ENCODE peak calls at places on chromosomes 1 and 21, in ten cellular contexts. V is fibroblast of lung, M is keratinocyte, W is endothelial cell of umbilical vein, Q is RWPE2, C is astrocyte, F is left ventricle myocardium inferior, T is ascending aorta, B is right atrium auricular region, I is esophagus squamous epithelium. D is an unnamed sample.

GRCh38 chr1:183905497-183905896 is 100.6 kb downstream of the RGL1 start:
- DNase-seq in V (no peak), M (no peak), W (no peak), Q (no peak), C (no peak), F (no peak), T (no peak), B (no peak), I (no peak), D (peak; percentile 33)

GRCh38 chr1:87869563-87869962 is 540.9 kb downstream of the LMO4 start:
- DNase-seq in V (peak; percentile 60), M (no peak), W (peak; percentile 24), Q (no peak), C (peak; percentile 50), F (no peak), T (no peak), B (no peak), I (no peak), D (no peak)

GRCh38 chr1:150973826-150974579 is 632 bp downstream of the CERS2 start:
- DNase-seq in V (peak; percentile 30), M (no peak), W (peak; percentile 47), Q (no peak), C (no peak), F (peak; percentile 33), T (no peak), B (no peak), I (no peak), D (peak; percentile 54)

GRCh38 chr1:28160677-28161328 is 15.7 kb downstream of the PTAFR start:
- DNase-seq in V (peak; percentile 92), M (no peak), W (peak; percentile 89), Q (no peak), C (peak; percentile 91), F (no peak), T (no peak), B (no peak), I (no peak), D (no peak)

GRCh38 chr21:42002421-42002958 is 7.7 kb downstream of the ZBTB21 start:
- DNase-seq in V (peak; percentile 98), M (peak; percentile 67), W (no peak), Q (no peak), C (peak; percentile 97), F (no peak), T (no peak), B (no peak), I (no peak), D (no peak)

GRCh38 chr21:44013380-44014088 is 1.4 kb downstream of the TRAPPC10 start:
- DNase-seq in V (no peak), M (no peak), W (peak; percentile 37), Q (no peak), C (no peak), F (no peak), T (no peak), B (no peak), I (no peak), D (peak; percentile 16)

GRCh38 chr1:150912623-150913022 is 13.5 kb upstream of the SETDB1 start:
- DNase-seq in V (no peak), M (no peak), W (no peak), Q (no peak), C (no peak), F (no peak), T (no peak), B (no peak), I (no peak), D (no peak)

GRCh38 chr1:248009681-248010080 is 3.8 kb upstream of the OR2L5 start:
- DNase-seq in V (no peak), M (no peak), W (no peak), Q (no peak), C (no peak), F (no peak), T (no peak), B (no peak), I (no peak), D (no peak)

GRCh38 chr1:228986093-228986904 is 251.0 kb downstream of the RHOU start:
- DNase-seq in V (peak; percentile 27), M (no peak), W (no peak), Q (no peak), C (peak; percentile 19), F (peak; percentile 63), T (no peak), B (no peak), I (no peak), D (peak; percentile 89)

GRCh38 chr1:192311281-192311680 is 5.5 kb upstream of the RGS21 start:
- DNase-seq in V (peak; percentile 47), M (no peak), W (peak; percentile 84), Q (no peak), C (peak; percentile 27), F (no peak), T (no peak), B (no peak), I (no peak), D (no peak)

GRCh38 chr1:53044926-53045325 is 17.1 kb upstream of the PODN start:
- DNase-seq in V (no peak), M (no peak), W (no peak), Q (no peak), C (no peak), F (no peak), T (no peak), B (no peak), I (no peak), D (no peak)

GRCh38 chr1:119449964-119450363 is 35.0 kb downstream of the HSD3B2 start:
- DNase-seq in V (no peak), M (no peak), W (no peak), Q (no peak), C (no peak), F (no peak), T (no peak), B (no peak), I (no peak), D (no peak)

GRCh38 chr1:119452085-119452484 is 37.1 kb downstream of the HSD3B2 start:
- DNase-seq in V (no peak), M (no peak), W (no peak), Q (no peak), C (no peak), F (no peak), T (no peak), B (no peak), I (no peak), D (no peak)

GRCh38 chr1:119448112-119448511 is 33.2 kb downstream of the HSD3B2 start:
- DNase-seq in V (no peak), M (no peak), W (no peak), Q (no peak), C (no peak), F (no peak), T (no peak), B (no peak), I (no peak), D (no peak)

GRCh38 chr1:119451158-119451557 is 36.2 kb downstream of the HSD3B2 start:
- DNase-seq in V (no peak), M (no peak), W (no peak), Q (no peak), C (no peak), F (no peak), T (no peak), B (no peak), I (no peak), D (no peak)

GRCh38 chr1:119453021-119453420 is 38.1 kb downstream of the HSD3B2 start:
- DNase-seq in V (peak; percentile 86), M (no peak), W (no peak), Q (no peak), C (peak; percentile 79), F (no peak), T (no peak), B (no peak), I (no peak), D (peak; percentile 59)
- H3K4me1 ChIP-seq in V (no peaks in the 10 kb centered on the region), M (peaks cover 16% of the 10 kb centered on the region), W (no peaks in the 10 kb centered on the region), Q (peaks cover 6% of the 10 kb centered on the region), C (no peaks in the 10 kb centered on the region), F (peaks cover 5% of the 10 kb centered on the region), T (no peaks in the 10 kb centered on the region), B (peaks cover 4% of the 10 kb centered on the region), I (no peaks in the 10 kb centered on the region), D (peaks cover 10% of the 10 kb centered on the region)

DNA sequence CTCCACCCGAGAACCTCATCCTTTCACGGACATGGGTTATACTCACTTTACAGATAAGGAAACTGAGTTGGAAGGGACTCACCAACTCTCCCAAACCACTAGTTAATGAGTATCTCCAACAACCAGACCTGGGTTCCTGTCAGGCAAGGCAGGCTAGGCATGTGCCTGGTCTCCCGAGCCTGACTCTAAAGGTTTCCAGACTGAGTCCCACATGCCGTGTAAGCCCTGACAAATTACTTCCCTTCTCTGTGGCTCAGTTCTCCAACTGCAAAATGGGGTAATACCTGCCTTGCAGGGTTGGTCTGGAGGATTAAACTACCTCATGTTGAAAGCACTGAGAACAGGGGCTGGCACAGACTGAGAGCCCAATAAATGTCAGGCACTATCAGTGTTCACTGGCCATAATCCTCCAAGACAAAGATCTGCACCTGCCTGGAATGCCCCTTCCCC is 34.2 kb downstream of the SSBP3 start:
- DNase-seq in V (no peak), M (no peak), W (no peak), Q (no peak), C (no peak), F (no peak), T (no peak), B (no peak), I (no peak), D (no peak)
- H3K36me3 ChIP-seq in V (no peaks in the 10 kb centered on the region), M (no peaks in the 10 kb centered on the region), W (no peaks in the 10 kb centered on the region), Q (no peaks in the 10 kb centered on the region), C (no peaks in the 10 kb centered on the region), F (no peaks in the 10 kb centered on the region), T (no peaks in the 10 kb centered on the region), B (no peaks in the 10 kb centered on the region), I (no peaks in the 10 kb centered on the region), D (no peaks in the 10 kb centered on the region)

DNA sequence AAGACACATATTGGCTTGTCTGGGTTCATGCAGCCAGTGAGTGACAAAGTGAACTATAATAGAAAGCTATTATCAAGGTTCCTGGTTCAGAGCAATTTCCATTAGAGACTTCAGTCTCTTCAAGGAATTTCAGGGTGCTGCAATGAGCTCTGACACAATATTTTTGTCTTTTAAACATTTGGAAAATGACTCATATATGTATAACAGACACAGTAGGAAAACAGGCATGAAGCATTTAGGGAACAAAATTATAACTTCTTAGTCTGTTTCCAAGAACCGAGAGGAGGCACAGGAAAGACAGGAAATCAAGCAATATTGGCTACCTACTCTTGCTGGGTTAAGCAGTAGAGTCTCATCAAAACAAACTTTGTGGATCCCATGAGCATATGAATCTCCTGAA is 170.4 kb downstream of the PTPRC start:
- DNase-seq in V (peak; percentile 15), M (no peak), W (no peak), Q (no peak), C (peak; percentile 11), F (no peak), T (no peak), B (no peak), I (no peak), D (no peak)
- H3K4me1 ChIP-seq in V (no peaks in the 10 kb centered on the region), M (no peaks in the 10 kb centered on the region), W (no peaks in the 10 kb centered on the region), Q (no peaks in the 10 kb centered on the region), C (no peaks in the 10 kb centered on the region), F (no peaks in the 10 kb centered on the region), T (no peaks in the 10 kb centered on the region), B (no peaks in the 10 kb centered on the region), I (no peaks in the 10 kb centered on the region), D (no peaks in the 10 kb centered on the region)

DNA sequence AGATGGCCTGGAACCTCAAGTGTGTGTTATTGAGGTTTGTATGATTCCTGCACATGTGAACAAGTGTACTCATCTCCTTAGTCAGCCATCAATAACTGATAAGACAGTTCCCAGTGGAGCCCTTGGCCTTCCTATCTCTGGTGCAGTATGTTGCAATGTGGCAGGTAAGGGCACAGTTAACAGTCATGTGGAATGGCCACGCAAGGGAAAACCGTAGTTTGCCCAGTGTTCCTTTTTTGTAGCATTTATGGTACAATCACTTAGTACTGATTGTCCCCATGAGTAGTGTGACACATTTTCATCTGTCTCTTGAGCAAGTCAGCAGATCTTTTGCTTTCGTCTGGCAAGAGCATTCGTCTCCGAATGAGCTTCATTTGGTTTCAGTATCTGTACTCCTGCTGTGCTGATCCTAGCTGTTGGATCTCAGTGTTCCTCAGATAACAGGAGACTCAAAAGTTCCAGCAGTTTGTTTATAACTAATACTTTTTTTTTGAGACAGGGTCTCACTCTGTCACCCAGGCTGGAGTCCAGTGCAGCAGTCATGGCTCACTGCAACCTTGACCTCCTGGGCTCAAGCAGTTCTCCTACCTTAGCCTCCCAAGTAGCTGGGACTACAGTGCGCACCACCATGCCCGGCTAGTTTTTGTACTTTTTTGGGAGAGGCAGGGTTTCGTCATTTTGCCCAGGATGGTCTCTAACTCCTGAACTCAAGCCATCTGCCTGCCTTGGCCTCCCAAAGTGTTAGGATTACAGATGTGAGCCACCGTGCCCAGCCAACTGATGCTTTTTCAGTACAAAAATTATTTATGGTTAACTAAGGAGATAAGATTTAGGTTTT is 8.2 kb downstream of the CTPS1 start:
- DNase-seq in V (no peak), M (no peak), W (no peak), Q (no peak), C (no peak), F (no peak), T (no peak), B (no peak), I (no peak), D (no peak)
- H3K36me3 ChIP-seq in V (peaks cover 21% of the 10 kb centered on the region), M (peaks cover 49% of the 10 kb centered on the region), W (peaks cover 47% of the 10 kb centered on the region), Q (peaks cover 100% of the 10 kb centered on the region), C (peaks cover 82% of the 10 kb centered on the region), F (peaks cover 65% of the 10 kb centered on the region), T (peaks cover 87% of the 10 kb centered on the region), B (peaks cover 51% of the 10 kb centered on the region), I (peaks cover 5% of the 10 kb centered on the region), D (no peaks in the 10 kb centered on the region)

D was measured in thyroid gland.